ENCODE peak calls at places on chromosomes 6 and 20, in four cellular contexts. One of them, this sample, is unnamed.

GRCh38 chr20:38156888-38157634 is 8.0 kb downstream of the TGM2 start:
- DNase-seq in HepG2: no peak
- DNase-seq in IMR-90: peak
- DNase-seq in HCT116: no peak
- DNase-seq in this sample: no peak

GRCh38 chr6:154824076-154824475 is 90.9 kb downstream of the SCAF8 start:
- DNase-seq in HepG2: no peak
- DNase-seq in IMR-90: no peak
- DNase-seq in HCT116: no peak
- DNase-seq in this sample: no peak

GRCh38 chr6:55290736-55291135 is 36.5 kb upstream of the GFRAL start:
- DNase-seq in HepG2: no peak
- DNase-seq in IMR-90: no peak
- DNase-seq in HCT116: no peak
- DNase-seq in this sample: no peak

GRCh38 chr6:167825059-167825758 is 1.5 kb upstream of the AFDN start:
- DNase-seq in HepG2: no peak
- DNase-seq in IMR-90: no peak
- DNase-seq in HCT116: no peak
- DNase-seq in this sample: no peak

GRCh38 chr6:16712250-16712930 is 48.9 kb downstream of the ATXN1 start:
- DNase-seq in HepG2: no peak
- DNase-seq in IMR-90: no peak
- DNase-seq in HCT116: no peak
- DNase-seq in this sample: no peak

GRCh38 chr6:17820055-17820454 is 113.3 kb upstream of the NUP153 start:
- DNase-seq in HepG2: peak
- DNase-seq in IMR-90: peak
- DNase-seq in HCT116: no peak
- DNase-seq in this sample: no peak

GRCh38 chr6:80676386-80676785 is 569.9 kb downstream of the BCKDHB start:
- DNase-seq in HepG2: no peak
- DNase-seq in IMR-90: peak
- DNase-seq in HCT116: no peak
- DNase-seq in this sample: no peak

GRCh38 chr6:16718301-16718700 is 43.0 kb downstream of the ATXN1 start:
- DNase-seq in HepG2: no peak
- DNase-seq in IMR-90: no peak
- DNase-seq in HCT116: no peak
- DNase-seq in this sample: no peak

GRCh38 chr6:132368916-132369481 is 32.3 kb downstream of the MOXD1 start:
- DNase-seq in HepG2: no peak
- DNase-seq in IMR-90: no peak
- DNase-seq in HCT116: no peak
- DNase-seq in this sample: no peak

GRCh38 chr6:2037230-2037926 is 208.0 kb downstream of the GMDS start:
- DNase-seq in HepG2: no peak
- DNase-seq in IMR-90: peak
- DNase-seq in HCT116: no peak
- DNase-seq in this sample: no peak

DNA sequence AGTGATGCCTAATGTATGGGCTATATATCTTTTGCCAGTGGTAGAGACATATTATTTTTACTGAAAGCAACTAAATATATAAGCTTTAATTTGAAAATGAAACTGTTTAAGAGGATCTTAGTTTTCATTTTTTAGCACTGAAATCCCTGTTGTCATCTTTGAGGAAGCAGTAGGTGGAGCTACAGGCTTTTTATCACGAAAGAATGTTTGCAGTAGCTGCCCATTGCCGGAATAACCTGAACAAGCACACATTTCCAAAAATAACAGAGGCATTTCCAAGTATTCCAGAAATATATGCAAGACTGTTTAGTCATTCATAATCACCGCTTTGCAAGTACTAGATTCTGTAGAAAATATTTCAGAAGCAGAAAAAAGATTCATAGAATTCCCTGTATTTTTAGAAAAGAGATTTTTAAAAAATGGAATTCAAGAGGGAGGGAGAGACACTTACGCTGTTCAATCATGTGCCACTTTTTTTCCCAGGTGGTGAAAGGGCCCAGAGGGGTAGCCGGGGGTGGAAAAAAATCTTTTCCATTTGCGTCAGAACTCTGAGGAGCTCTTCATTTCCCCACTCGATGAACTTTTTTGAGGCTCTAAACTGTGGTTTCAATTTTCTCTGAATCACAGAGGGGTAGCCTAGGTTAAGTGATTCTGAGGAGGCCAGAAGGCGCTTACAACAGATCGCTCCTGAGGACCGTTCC is 142.5 kb upstream of the FERMT1 start:
- DNase-seq in HepG2: peak
- DNase-seq in IMR-90: peak
- DNase-seq in HCT116: peak
- DNase-seq in this sample: no peak
- TF ChIP-seq CTCF in HepG2: peak
- TF ChIP-seq CTCF in IMR-90: peak
- TF ChIP-seq CTCF in HCT116: peak
- TF ChIP-seq CTCF in this sample: no peak

GRCh38 chr20:62515280-62515679 is 39.5 kb upstream of the GATA5 start:
- DNase-seq in HepG2: no peak
- DNase-seq in IMR-90: no peak
- DNase-seq in HCT116: no peak
- DNase-seq in this sample: no peak
- TF ChIP-seq POLR2A in HepG2: no peak
- TF ChIP-seq POLR2A in IMR-90: no peak
- TF ChIP-seq POLR2A in HCT116: no peak
- TF ChIP-seq POLR2A in this sample: no peak

DNA sequence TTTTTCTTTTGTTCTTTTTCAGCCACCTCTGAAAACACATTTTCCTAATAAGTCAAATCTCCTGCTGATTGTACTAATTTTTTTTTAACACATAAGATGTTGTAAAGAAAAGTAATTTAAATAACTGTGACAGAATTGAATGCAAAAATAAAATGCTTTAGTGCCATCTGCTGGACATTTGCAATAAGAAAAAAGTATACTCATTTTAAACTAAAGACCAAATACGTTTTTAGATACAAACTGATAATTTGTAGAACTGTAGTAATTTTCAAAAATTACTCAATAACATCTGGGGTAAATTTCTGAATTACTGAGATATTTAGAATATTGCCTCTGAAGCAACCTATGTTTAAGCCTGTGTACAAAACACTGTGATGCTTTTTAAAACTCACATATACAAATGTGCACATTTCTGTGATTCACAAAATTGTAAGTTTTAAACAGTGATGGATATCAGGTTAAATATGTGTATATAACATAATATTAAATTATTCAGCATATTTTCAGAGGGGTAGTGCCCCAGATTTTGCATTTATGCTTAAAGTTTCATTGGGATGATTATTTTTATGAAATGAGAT is 198.7 kb downstream of the RIMS1 start:
- DNase-seq in HepG2: no peak
- DNase-seq in IMR-90: peak
- DNase-seq in HCT116: no peak
- DNase-seq in this sample: no peak
- TF ChIP-seq CTCF in HepG2: peak
- TF ChIP-seq CTCF in IMR-90: peak
- TF ChIP-seq CTCF in HCT116: peak
- TF ChIP-seq CTCF in this sample: no peak

DNA sequence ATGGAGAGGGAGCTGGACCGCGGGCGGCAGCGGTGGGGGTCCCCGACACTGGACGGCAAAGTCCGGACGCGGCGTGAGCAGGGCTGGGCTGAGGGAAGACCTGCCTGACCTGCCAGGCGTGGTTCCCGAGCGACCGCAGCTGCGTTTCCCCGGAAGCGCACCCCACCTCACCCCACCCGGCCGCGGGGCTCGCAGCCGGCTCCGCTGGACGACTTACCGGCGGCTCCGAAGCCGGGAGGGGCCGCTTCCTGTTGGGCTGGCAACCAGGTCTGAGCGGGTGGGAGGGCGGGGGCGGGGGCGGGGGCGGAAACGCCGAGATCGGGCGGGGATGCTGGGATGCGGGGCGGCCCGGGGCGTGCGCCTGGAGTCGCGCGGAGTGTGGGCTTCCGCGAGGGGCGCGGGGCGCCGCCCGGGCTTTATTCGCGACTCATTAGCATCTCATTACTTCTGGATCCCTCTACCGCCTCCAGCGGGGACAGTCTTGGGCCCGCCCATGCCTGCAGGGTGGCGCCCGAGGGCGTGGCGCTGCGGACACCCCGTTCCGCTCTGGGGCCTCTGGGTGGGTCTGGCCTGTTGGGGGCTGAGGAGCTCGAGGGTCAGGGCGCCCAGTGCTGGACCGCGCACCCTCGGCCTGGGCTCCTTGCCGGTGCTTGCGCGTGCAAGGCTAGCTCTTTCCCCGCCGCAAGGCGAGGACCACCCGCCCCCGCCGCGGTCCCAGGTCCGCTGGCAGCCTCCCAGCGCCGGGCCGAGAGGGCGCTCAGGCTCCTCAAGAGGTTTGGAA is at the start of gene MICAL1:
- DNase-seq in HepG2: peak
- DNase-seq in IMR-90: peak
- DNase-seq in HCT116: no peak
- DNase-seq in this sample: peak
- TF ChIP-seq POLR2A in HepG2: peak
- TF ChIP-seq POLR2A in IMR-90: no peak
- TF ChIP-seq POLR2A in HCT116: no peak
- TF ChIP-seq POLR2A in this sample: peak

DNA sequence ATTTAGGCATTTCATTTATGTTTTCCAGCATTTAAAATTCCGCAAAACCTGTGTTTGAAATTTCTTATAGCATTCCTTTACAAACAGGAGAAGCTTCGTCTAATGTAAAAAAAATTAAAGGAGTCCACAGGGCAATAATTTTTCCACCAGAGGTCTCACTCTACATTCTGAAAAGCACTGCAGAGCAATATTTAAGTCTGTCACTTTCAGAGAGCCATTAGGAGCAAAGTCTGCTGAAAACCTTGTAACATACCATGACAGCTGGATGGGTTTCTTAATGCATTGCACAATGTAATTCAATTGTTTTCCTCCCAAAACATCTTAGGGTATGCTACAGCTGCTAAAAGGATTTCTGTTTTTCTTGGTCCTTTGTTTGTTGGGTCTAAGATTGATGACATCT is 18.0 kb downstream of the BAG2 start:
- DNase-seq in HepG2: peak
- DNase-seq in IMR-90: peak
- DNase-seq in HCT116: no peak
- DNase-seq in this sample: no peak
- TF ChIP-seq CTCF in HepG2: peak
- TF ChIP-seq CTCF in IMR-90: peak
- TF ChIP-seq CTCF in HCT116: no peak
- TF ChIP-seq CTCF in this sample: no peak

DNA sequence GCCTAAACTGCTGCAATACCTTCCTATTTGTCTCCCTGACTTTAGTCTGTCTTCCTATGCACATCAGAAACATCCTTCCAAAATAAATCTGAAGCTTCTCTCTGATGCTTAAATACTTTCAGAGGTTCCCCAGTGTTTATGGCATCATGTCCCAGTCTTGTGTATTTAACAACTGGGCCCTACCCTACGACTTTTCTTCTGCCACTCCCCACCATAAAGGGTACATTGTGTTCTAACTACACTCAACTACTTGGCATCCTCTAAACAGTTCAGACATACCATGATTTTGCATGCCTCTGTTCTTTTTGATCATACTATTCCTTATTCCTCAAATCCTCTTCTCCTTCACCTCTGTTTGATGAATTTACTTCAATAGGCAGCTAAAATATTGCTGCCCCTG is 143.0 kb upstream of the KCNK16 start:
- DNase-seq in HepG2: no peak
- DNase-seq in IMR-90: no peak
- DNase-seq in HCT116: no peak
- DNase-seq in this sample: no peak
- TF ChIP-seq POLR2A in HepG2: no peak
- TF ChIP-seq POLR2A in IMR-90: no peak
- TF ChIP-seq POLR2A in HCT116: no peak
- TF ChIP-seq POLR2A in this sample: no peak

DNA sequence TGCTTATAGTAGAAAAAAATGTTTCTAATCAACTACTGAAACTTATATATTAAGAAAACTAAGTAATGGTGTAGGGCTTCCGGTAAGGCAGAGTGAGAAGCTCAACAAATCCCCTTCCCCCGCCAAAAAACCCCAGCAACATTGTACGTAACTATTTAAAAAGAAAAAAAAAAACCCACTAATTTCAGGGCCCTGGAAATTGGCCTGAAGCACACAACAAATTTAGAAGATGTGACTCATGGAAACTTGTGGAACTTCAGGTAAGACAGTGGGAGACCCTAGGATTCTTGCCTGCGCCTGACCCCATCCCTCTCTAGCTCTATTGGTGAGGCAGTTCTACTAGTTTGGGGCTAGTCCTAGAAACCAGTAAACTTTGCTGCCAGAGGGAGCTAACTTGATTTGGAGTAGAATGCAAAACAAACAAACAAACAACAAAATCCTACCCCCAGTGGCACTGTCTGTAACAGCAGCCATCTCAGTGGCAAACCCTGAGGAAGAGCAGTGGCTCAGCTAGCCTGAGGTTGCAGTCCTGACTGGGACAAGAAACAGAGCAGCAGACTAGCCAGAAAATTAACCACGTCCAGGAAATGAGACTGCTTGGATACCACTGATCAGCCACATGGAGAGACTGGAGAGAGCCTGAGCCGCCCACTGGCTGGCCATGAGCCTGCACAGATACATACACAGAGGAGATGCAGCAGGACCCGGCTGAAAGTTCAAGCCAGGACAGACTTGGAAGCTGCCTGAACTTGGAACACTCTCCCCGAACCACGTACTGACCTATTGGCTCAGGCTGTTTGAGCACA is 135.1 kb downstream of the TBXT start:
- DNase-seq in HepG2: no peak
- DNase-seq in IMR-90: peak
- DNase-seq in HCT116: peak
- DNase-seq in this sample: no peak
- TF ChIP-seq CTCF in HepG2: no peak
- TF ChIP-seq CTCF in IMR-90: peak
- TF ChIP-seq CTCF in HCT116: peak
- TF ChIP-seq CTCF in this sample: no peak

GRCh38 chr6:4010035-4010434 is 68.9 kb downstream of the FAM217A start:
- DNase-seq in HepG2: no peak
- DNase-seq in IMR-90: no peak
- DNase-seq in HCT116: no peak
- DNase-seq in this sample: no peak
- TF ChIP-seq POLR2A in HepG2: no peak
- TF ChIP-seq POLR2A in IMR-90: no peak
- TF ChIP-seq POLR2A in HCT116: no peak
- TF ChIP-seq POLR2A in this sample: no peak

GRCh38 chr6:36076178-36077088 is 48.8 kb downstream of the MAPK14 start:
- DNase-seq in HepG2: no peak
- DNase-seq in IMR-90: peak
- DNase-seq in HCT116: no peak
- DNase-seq in this sample: no peak

GRCh38 chr6:36071281-36071680 is 43.7 kb downstream of the MAPK14 start:
- DNase-seq in HepG2: no peak
- DNase-seq in IMR-90: no peak
- DNase-seq in HCT116: no peak
- DNase-seq in this sample: no peak

GRCh38 chr6:36075656-36076055 is 48.0 kb downstream of the MAPK14 start:
- DNase-seq in HepG2: peak
- DNase-seq in IMR-90: no peak
- DNase-seq in HCT116: peak
- DNase-seq in this sample: no peak

GRCh38 chr6:36071714-36072113 is 44.1 kb downstream of the MAPK14 start:
- DNase-seq in HepG2: no peak
- DNase-seq in IMR-90: no peak
- DNase-seq in HCT116: no peak
- DNase-seq in this sample: no peak

GRCh38 chr6:36073587-36073986 is 46.0 kb downstream of the MAPK14 start:
- DNase-seq in HepG2: no peak
- DNase-seq in IMR-90: no peak
- DNase-seq in HCT116: no peak
- DNase-seq in this sample: no peak
- TF ChIP-seq CTCF in HepG2: no peak
- TF ChIP-seq CTCF in IMR-90: no peak
- TF ChIP-seq CTCF in HCT116: peak
- TF ChIP-seq CTCF in this sample: no peak

This sample was measured in spleen.